ENCODE peak calls at places on chromosome 4, in ten cellular contexts. I is HFFc6; Z is dorsolateral prefrontal cortex; J is T-cell; C is activated T-helper 2 cell treated with anti-CD3 and anti-CD28 coated beads, Interferon-gamma antibody, Interleukin-2, Interleukin-4, amounts not matched to agents 10 μg/mL and 5 μg/mL and 100 μg/mL, durations not matched to agents 14 hours and 24 hours and 36 hours; Q is GM23248; N is non-pigmented ciliary epithelial cell; F is choroid plexus epithelial cell; G is activated CD4-positive, alpha-beta T cell treated with anti-CD3 and anti-CD28 coated beads, Interleukin-2, amount 50 U/mL, for 1 hour; X is activated T-helper 1 cell treated with anti-CD3 and anti-CD28 coated beads, Interleukin-2, amount 50 U/mL, for 16 hours. M is an unnamed sample.

GRCh38 chr4:151407466-151408379 is 1.3 kb upstream of the FHIP1A start:
- DNase-seq in F (no peak), J (no peak), Z (no peak), Q (no peak), N (no peak), I (no peak), X (no peak), G (peak), C (no peak), M (no peak)

GRCh38 chr4:123166023-123166422 is 230.6 kb upstream of the SPRY1 start:
- DNase-seq in X (no peak), Z (no peak), N (no peak), G (no peak), F (no peak), C (no peak), J (no peak), I (no peak), Q (no peak), M (no peak)

GRCh38 chr4:83125738-83126141 is 11.2 kb upstream of the PLAC8 start:
- DNase-seq in C (peak), X (peak), F (no peak), N (no peak), Q (no peak), G (peak), Z (no peak), J (peak), I (no peak), M (no peak)

GRCh38 chr4:123547167-123547817 is 150.7 kb downstream of the SPRY1 start:
- DNase-seq in Q (no peak), X (no peak), C (no peak), F (no peak), Z (no peak), J (no peak), I (no peak), G (no peak), N (no peak), M (no peak)

GRCh38 chr4:80335554-80336358 is at the start of gene CFAP299:
- DNase-seq in Q (peak), F (peak), I (peak), N (peak), X (no peak), Z (peak), C (peak), J (no peak), G (peak), M (peak)

GRCh38 chr4:163137581-163137980 is 29.1 kb downstream of the NAF1 start:
- DNase-seq in I (no peak), Z (no peak), F (peak), X (no peak), C (no peak), J (no peak), Q (no peak), G (no peak), N (peak), M (peak)

GRCh38 chr4:52799813-52800212 is 48.6 kb upstream of the ERVMER34-1 start:
- DNase-seq in X (no peak), N (no peak), G (no peak), J (no peak), F (peak), Q (no peak), C (no peak), Z (no peak), I (no peak), M (no peak)

GRCh38 chr4:116275006-116275405 is 810.4 kb downstream of the TRAM1L1 start:
- DNase-seq in F (no peak), J (no peak), Z (no peak), G (no peak), I (no peak), Q (no peak), N (no peak), X (no peak), C (no peak), M (no peak)